ENCODE peak calls at places on chromosome X, in seven cellular contexts. One of them, this sample, is unnamed.

GRCh38 chrX:37846141-37846540 is 1.2 kb downstream of the DYNLT3 start:
- DNase-seq in testis: no peak
- DNase-seq in cardiac fibroblast: peak; percentile 39
- DNase-seq in GM13976: no peak
- DNase-seq in mucosa of descending colon: no peak
- DNase-seq in CD8-positive, alpha-beta T cell: peak; percentile 11
- DNase-seq in suprapubic skin: no peak
- DNase-seq in this sample: no peak

GRCh38 chrX:152428089-152428488 is 23.0 kb downstream of the GABRA3 start:
- DNase-seq in testis: no peak
- DNase-seq in suprapubic skin: no peak
- DNase-seq in cardiac fibroblast: no peak
- DNase-seq in mucosa of descending colon: no peak
- DNase-seq in CD8-positive, alpha-beta T cell: no peak
- DNase-seq in GM13976: no peak
- DNase-seq in this sample: no peak

GRCh38 chrX:22800360-22800759 is 199.4 kb upstream of the DDX53 start:
- DNase-seq in cardiac fibroblast: peak; percentile 92
- DNase-seq in mucosa of descending colon: no peak
- DNase-seq in GM13976: no peak
- DNase-seq in CD8-positive, alpha-beta T cell: no peak
- DNase-seq in testis: no peak
- DNase-seq in suprapubic skin: no peak
- DNase-seq in this sample: no peak

GRCh38 chrX:80879916-80880315 is 70.2 kb upstream of the BRWD3 start:
- DNase-seq in GM13976: no peak
- DNase-seq in testis: no peak
- DNase-seq in CD8-positive, alpha-beta T cell: no peak
- DNase-seq in cardiac fibroblast: peak; percentile 20
- DNase-seq in mucosa of descending colon: no peak
- DNase-seq in suprapubic skin: no peak
- DNase-seq in this sample: no peak

GRCh38 chrX:109684136-109684535 is 48.9 kb downstream of the ACSL4 start:
- DNase-seq in cardiac fibroblast: peak; percentile 10
- DNase-seq in CD8-positive, alpha-beta T cell: no peak
- DNase-seq in suprapubic skin: no peak
- DNase-seq in mucosa of descending colon: no peak
- DNase-seq in GM13976: no peak
- DNase-seq in testis: no peak
- DNase-seq in this sample: no peak

GRCh38 chrX:107730991-107731766 is 44.4 kb downstream of the TSC22D3 start:
- DNase-seq in GM13976: no peak
- DNase-seq in cardiac fibroblast: no peak
- DNase-seq in testis: no peak
- DNase-seq in suprapubic skin: no peak
- DNase-seq in mucosa of descending colon: no peak
- DNase-seq in CD8-positive, alpha-beta T cell: no peak
- DNase-seq in this sample: no peak

GRCh38 chrX:82765806-82766205 is 742.3 kb upstream of the POU3F4 start:
- DNase-seq in mucosa of descending colon: no peak
- DNase-seq in cardiac fibroblast: no peak
- DNase-seq in GM13976: no peak
- DNase-seq in CD8-positive, alpha-beta T cell: no peak
- DNase-seq in suprapubic skin: no peak
- DNase-seq in testis: no peak
- DNase-seq in this sample: no peak

GRCh38 chrX:1451251-1451675 is 1.4 kb downstream of the ASMTL start:
- DNase-seq in CD8-positive, alpha-beta T cell: peak; percentile 3
- DNase-seq in cardiac fibroblast: no peak
- DNase-seq in suprapubic skin: peak; percentile 65
- DNase-seq in GM13976: no peak
- DNase-seq in mucosa of descending colon: peak; percentile 27
- DNase-seq in testis: no peak
- DNase-seq in this sample: no peak

GRCh38 chrX:4762196-4762595 is 1048.7 kb upstream of the PRKX start:
- DNase-seq in suprapubic skin: no peak
- DNase-seq in CD8-positive, alpha-beta T cell: no peak
- DNase-seq in testis: no peak
- DNase-seq in GM13976: no peak
- DNase-seq in cardiac fibroblast: no peak
- DNase-seq in mucosa of descending colon: no peak
- DNase-seq in this sample: no peak

GRCh38 chrX:24479924-24480722 is 15.0 kb downstream of the PDK3 start:
- DNase-seq in mucosa of descending colon: peak; percentile 51
- DNase-seq in CD8-positive, alpha-beta T cell: peak; percentile 65
- DNase-seq in testis: no peak
- DNase-seq in GM13976: peak; percentile 64
- DNase-seq in suprapubic skin: no peak
- DNase-seq in cardiac fibroblast: no peak
- DNase-seq in this sample: peak; percentile 51

GRCh38 chrX:66408507-66408906 is 230.4 kb downstream of the EDA2R start:
- DNase-seq in CD8-positive, alpha-beta T cell: no peak
- DNase-seq in cardiac fibroblast: no peak
- DNase-seq in testis: no peak
- DNase-seq in mucosa of descending colon: no peak
- DNase-seq in suprapubic skin: no peak
- DNase-seq in GM13976: peak; percentile 8
- DNase-seq in this sample: peak; percentile 7

GRCh38 chrX:154348646-154349358 is 25.6 kb downstream of the FLNA start:
- DNase-seq in cardiac fibroblast: peak; percentile 2
- DNase-seq in testis: no peak
- DNase-seq in CD8-positive, alpha-beta T cell: no peak
- DNase-seq in suprapubic skin: peak; percentile 57
- DNase-seq in GM13976: no peak
- DNase-seq in mucosa of descending colon: peak; percentile 23
- DNase-seq in this sample: no peak

GRCh38 chrX:129524250-129524850 is 1.1 kb upstream of the SMARCA1 start:
- DNase-seq in cardiac fibroblast: no peak
- DNase-seq in mucosa of descending colon: no peak
- DNase-seq in testis: no peak
- DNase-seq in suprapubic skin: no peak
- DNase-seq in GM13976: no peak
- DNase-seq in CD8-positive, alpha-beta T cell: no peak
- DNase-seq in this sample: no peak

DNA sequence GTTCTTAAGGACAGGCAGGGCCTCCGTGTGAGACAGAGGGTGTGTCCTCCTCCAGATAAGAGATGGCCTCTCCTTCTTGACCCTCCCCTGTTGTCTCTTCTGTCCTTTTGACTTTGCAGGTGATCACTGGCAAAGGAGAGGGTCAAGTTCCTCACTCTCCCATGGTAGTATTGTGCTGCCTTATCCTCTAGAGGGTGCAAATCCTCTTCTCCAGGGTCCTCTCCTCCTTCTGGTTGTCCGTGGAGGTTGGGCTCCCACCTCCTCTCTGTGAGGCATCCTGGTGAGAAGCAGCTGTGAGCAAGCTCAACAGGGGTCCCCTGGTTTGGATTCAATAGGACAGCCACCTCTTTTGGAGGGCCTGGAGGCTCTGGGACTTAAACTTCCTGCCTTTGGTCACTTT is 44.8 kb downstream of the ZNF182 start:
- DNase-seq in testis: no peak
- DNase-seq in suprapubic skin: no peak
- DNase-seq in GM13976: peak; percentile 18
- DNase-seq in cardiac fibroblast: peak; percentile 9
- DNase-seq in mucosa of descending colon: no peak
- DNase-seq in CD8-positive, alpha-beta T cell: peak; percentile 12
- DNase-seq in this sample: peak; percentile 12
- TF ChIP-seq CTCF in testis: no peak
- TF ChIP-seq CTCF in suprapubic skin: no peak
- TF ChIP-seq CTCF in GM13976: no peak
- TF ChIP-seq CTCF in cardiac fibroblast: peak; percentile 21
- TF ChIP-seq CTCF in mucosa of descending colon: no peak
- TF ChIP-seq CTCF in CD8-positive, alpha-beta T cell: peak; percentile 21
- TF ChIP-seq CTCF in this sample: no peak

DNA sequence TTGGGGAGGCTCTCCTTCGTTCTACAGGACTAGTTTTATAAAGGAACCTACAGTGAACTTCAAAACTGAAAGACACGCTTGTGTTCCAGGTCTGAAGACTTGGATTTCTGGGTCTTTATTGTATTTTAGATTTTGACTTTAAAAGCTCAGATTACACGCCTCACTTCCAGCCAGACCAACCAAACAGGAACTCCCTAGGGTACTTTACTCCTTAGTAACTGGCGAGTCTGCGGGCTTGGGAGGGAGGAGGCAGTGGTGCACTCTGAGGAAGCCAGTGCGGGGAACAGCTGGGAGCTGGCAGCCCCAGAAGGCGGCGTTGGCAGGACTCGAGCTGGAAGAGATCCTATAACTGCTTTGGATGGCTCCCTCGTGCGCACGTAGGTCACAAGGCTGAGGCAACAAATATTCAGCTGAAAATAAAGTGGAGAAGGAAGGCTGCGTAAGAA is 388 bp upstream of the PHKA1 start:
- DNase-seq in cardiac fibroblast: peak; percentile 71
- DNase-seq in suprapubic skin: peak; percentile 66
- DNase-seq in GM13976: peak; percentile 12
- DNase-seq in testis: peak; percentile 72
- DNase-seq in mucosa of descending colon: peak; percentile 54
- DNase-seq in CD8-positive, alpha-beta T cell: no peak
- DNase-seq in this sample: no peak
- TF ChIP-seq CTCF in cardiac fibroblast: no peak
- TF ChIP-seq CTCF in suprapubic skin: no peak
- TF ChIP-seq CTCF in GM13976: no peak
- TF ChIP-seq CTCF in testis: no peak
- TF ChIP-seq CTCF in mucosa of descending colon: no peak
- TF ChIP-seq CTCF in CD8-positive, alpha-beta T cell: no peak
- TF ChIP-seq CTCF in this sample: no peak

GRCh38 chrX:135572436-135572835 is 52.0 kb downstream of the INTS6L start:
- DNase-seq in testis: no peak
- DNase-seq in mucosa of descending colon: no peak
- DNase-seq in GM13976: no peak
- DNase-seq in CD8-positive, alpha-beta T cell: no peak
- DNase-seq in cardiac fibroblast: peak; percentile 5
- DNase-seq in suprapubic skin: no peak
- DNase-seq in this sample: no peak
- TF ChIP-seq CTCF in testis: no peak
- TF ChIP-seq CTCF in mucosa of descending colon: no peak
- TF ChIP-seq CTCF in GM13976: no peak
- TF ChIP-seq CTCF in CD8-positive, alpha-beta T cell: peak; percentile 49
- TF ChIP-seq CTCF in cardiac fibroblast: peak; percentile 31
- TF ChIP-seq CTCF in suprapubic skin: peak; percentile 23
- TF ChIP-seq CTCF in this sample: no peak

DNA sequence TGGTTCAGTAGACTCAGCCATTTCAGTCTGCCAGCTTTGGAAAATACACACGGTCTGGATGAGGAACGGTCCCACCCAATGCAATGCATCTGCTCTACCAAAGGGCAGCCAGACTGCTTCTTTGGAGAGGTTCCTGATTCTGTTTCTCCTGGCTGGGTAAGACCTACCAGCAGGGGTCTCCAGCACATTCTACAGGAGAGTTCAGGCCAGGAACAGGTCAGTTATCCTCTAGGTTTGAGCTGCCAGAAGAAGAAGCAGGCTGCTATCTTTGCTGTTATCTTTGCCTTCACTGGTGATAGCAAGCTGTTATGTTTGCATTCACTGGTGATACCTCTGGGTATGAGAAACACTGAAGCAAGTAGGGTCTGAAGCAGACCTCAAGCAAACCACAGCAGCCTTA is 45.5 kb upstream of the PBDC1 start:
- DNase-seq in cardiac fibroblast: no peak
- DNase-seq in GM13976: no peak
- DNase-seq in mucosa of descending colon: no peak
- DNase-seq in testis: no peak
- DNase-seq in CD8-positive, alpha-beta T cell: no peak
- DNase-seq in suprapubic skin: no peak
- DNase-seq in this sample: no peak
- TF ChIP-seq CTCF in cardiac fibroblast: no peak
- TF ChIP-seq CTCF in GM13976: no peak
- TF ChIP-seq CTCF in mucosa of descending colon: no peak
- TF ChIP-seq CTCF in testis: no peak
- TF ChIP-seq CTCF in CD8-positive, alpha-beta T cell: no peak
- TF ChIP-seq CTCF in suprapubic skin: no peak
- TF ChIP-seq CTCF in this sample: no peak

DNA sequence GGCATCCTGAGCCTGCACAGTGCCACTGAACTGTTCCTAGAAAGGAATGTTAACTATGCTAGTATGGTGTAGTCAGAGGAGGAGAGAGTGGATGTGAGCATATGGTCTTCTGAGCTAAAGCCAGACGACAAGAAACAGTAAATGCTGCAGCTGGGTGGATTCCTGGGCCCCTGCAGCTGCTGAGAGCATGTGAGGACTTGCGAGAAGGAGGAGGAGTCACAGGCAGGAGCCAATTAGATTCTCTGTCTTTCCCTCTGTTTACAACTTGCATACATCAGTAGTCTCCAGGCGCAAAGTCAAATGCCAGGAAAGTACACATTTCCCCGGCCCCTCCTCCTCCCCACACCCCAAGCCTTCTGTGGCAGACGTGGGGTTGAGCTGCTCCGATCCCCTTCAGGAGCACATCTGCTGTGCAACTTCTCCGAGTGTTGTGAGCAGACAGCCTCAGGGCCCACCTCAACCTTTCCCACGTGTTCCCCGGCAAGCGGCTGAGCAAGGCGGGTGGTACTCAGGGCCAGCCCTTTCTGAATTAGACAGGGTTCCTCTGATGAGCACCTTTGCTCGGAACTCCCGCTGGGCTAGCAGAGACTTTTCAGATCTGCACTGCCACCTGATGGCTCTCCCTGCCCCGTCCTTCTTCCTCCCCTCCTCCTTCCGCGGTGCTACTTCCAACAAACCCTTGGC is 108.7 kb upstream of the ATP6AP2 start:
- DNase-seq in GM13976: peak; percentile 42
- DNase-seq in CD8-positive, alpha-beta T cell: peak; percentile 6
- DNase-seq in testis: peak; percentile 37
- DNase-seq in suprapubic skin: no peak
- DNase-seq in cardiac fibroblast: peak; percentile 44
- DNase-seq in mucosa of descending colon: peak; percentile 44
- DNase-seq in this sample: peak; percentile 28
- TF ChIP-seq CTCF in GM13976: no peak
- TF ChIP-seq CTCF in CD8-positive, alpha-beta T cell: no peak
- TF ChIP-seq CTCF in testis: no peak
- TF ChIP-seq CTCF in suprapubic skin: no peak
- TF ChIP-seq CTCF in cardiac fibroblast: no peak
- TF ChIP-seq CTCF in mucosa of descending colon: no peak
- TF ChIP-seq CTCF in this sample: no peak

GRCh38 chrX:36159254-36159653 is 239.7 kb downstream of the CFAP47 start:
- DNase-seq in GM13976: no peak
- DNase-seq in cardiac fibroblast: no peak
- DNase-seq in CD8-positive, alpha-beta T cell: no peak
- DNase-seq in testis: no peak
- DNase-seq in suprapubic skin: no peak
- DNase-seq in mucosa of descending colon: no peak
- DNase-seq in this sample: no peak
- TF ChIP-seq CTCF in GM13976: no peak
- TF ChIP-seq CTCF in cardiac fibroblast: no peak
- TF ChIP-seq CTCF in CD8-positive, alpha-beta T cell: no peak
- TF ChIP-seq CTCF in testis: no peak
- TF ChIP-seq CTCF in suprapubic skin: no peak
- TF ChIP-seq CTCF in mucosa of descending colon: no peak
- TF ChIP-seq CTCF in this sample: no peak

This sample was measured in GM20000.